ENCODE peak calls at places on chromosomes 1 and 21, in four cellular contexts. A is right lobe of liver, Q is iPS DF 6.9, H is endothelial cell of umbilical vein. E is an unnamed sample.

GRCh38 chr1:231424950-231425805 is 3.1 kb upstream of the EGLN1 start:
- DNase-seq in A (no peak), Q (no peak), H (peak; percentile 78), E (no peak)

GRCh38 chr1:29100487-29100886 is 23.2 kb downstream of the TMEM200B start:
- DNase-seq in A (no peak), Q (no peak), H (no peak), E (no peak)

GRCh38 chr1:10428956-10429355 is 1.3 kb upstream of the CENPS start:
- DNase-seq in A (no peak), Q (no peak), H (no peak), E (no peak)

GRCh38 chr1:40820911-40821693 is 37.5 kb downstream of the KCNQ4 start:
- DNase-seq in A (no peak), Q (no peak), H (no peak), E (no peak)

GRCh38 chr1:165376041-165376810 is 19.7 kb upstream of the LMX1A start:
- DNase-seq in A (peak; percentile 58), Q (no peak), H (peak; percentile 81), E (no peak)

GRCh38 chr1:214603819-214604252 is 841 bp downstream of the CENPF start:
- DNase-seq in A (no peak), Q (no peak), H (peak; percentile 16), E (no peak)

GRCh38 chr1:12518956-12519707 is 98.9 kb downstream of the DHRS3 start:
- DNase-seq in A (peak; percentile 28), Q (no peak), H (peak; percentile 49), E (no peak)

GRCh38 chr1:193417420-193417819 is 231.0 kb upstream of the B3GALT2 start:
- DNase-seq in A (no peak), Q (no peak), H (no peak), E (no peak)

GRCh38 chr1:29581256-29581655 is 344.9 kb downstream of the PTPRU start:
- DNase-seq in A (no peak), Q (no peak), H (no peak), E (no peak)

GRCh38 chr21:17612023-17612564 is 607 bp downstream of the BTG3 start:
- DNase-seq in A (peak; percentile 50), Q (no peak), H (no peak), E (peak; percentile 58)

GRCh38 chr1:95384570-95384969 is 150.6 kb downstream of the RWDD3 start:
- DNase-seq in A (no peak), Q (no peak), H (peak; percentile 9), E (no peak)

GRCh38 chr1:67853704-67854103 is 20.4 kb upstream of the GNG12 start:
- DNase-seq in A (peak; percentile 61), Q (peak; percentile 95), H (peak; percentile 89), E (no peak)

GRCh38 chr1:245085508-245086095 is 69.2 kb upstream of the KIF26B start:
- DNase-seq in A (no peak), Q (no peak), H (no peak), E (no peak)

GRCh38 chr1:5341471-5341870 is 650.8 kb downstream of the NPHP4 start:
- DNase-seq in A (no peak), Q (no peak), H (no peak), E (no peak)

GRCh38 chr1:83026745-83027144 is 972.2 kb downstream of the TTLL7 start:
- DNase-seq in A (no peak), Q (no peak), H (no peak), E (no peak)

GRCh38 chr1:181113061-181113695 is 24.7 kb downstream of the IER5 start:
- DNase-seq in A (no peak), Q (no peak), H (no peak), E (peak; percentile 82)

GRCh38 chr1:197985340-197985739 is 68.2 kb downstream of the LHX9 start:
- DNase-seq in A (no peak), Q (no peak), H (no peak), E (no peak)

GRCh38 chr1:227174136-227174535 is 144.2 kb downstream of the CDC42BPA start:
- DNase-seq in A (no peak), Q (no peak), H (no peak), E (no peak)

GRCh38 chr1:228697209-228698016 is 37.9 kb upstream of the RHOU start:
- DNase-seq in A (peak; percentile 89), Q (no peak), H (no peak), E (no peak)

GRCh38 chr1:202968895-202969295 is 1.8 kb upstream of the CYB5R1 start:
- DNase-seq in A (peak; percentile 60), Q (no peak), H (peak; percentile 62), E (no peak)

GRCh38 chr1:237851209-237851845 is 39.4 kb downstream of the ZP4 start:
- DNase-seq in A (peak; percentile 55), Q (peak; percentile 45), H (no peak), E (no peak)

GRCh38 chr1:186082235-186082937 is 292.7 kb downstream of the TPR start:
- DNase-seq in A (peak; percentile 85), Q (no peak), H (peak; percentile 52), E (peak; percentile 56)

GRCh38 chr1:202056644-202057334 is 46.4 kb downstream of the ELF3 start:
- DNase-seq in A (peak; percentile 84), Q (no peak), H (no peak), E (peak; percentile 91)

GRCh38 chr1:9338354-9339250 is 45.9 kb downstream of the SPSB1 start:
- DNase-seq in A (no peak), Q (no peak), H (peak; percentile 57), E (no peak)

GRCh38 chr21:24649691-24650090 is 957.6 kb downstream of the MRPL39 start:
- DNase-seq in A (no peak), Q (no peak), H (no peak), E (no peak)

GRCh38 chr1:243819438-243819839 is 30.6 kb downstream of the AKT3 start:
- DNase-seq in A (no peak), Q (no peak), H (no peak), E (no peak)

GRCh38 chr1:41192456-41193188 is 49.5 kb downstream of the SCMH1 start:
- DNase-seq in A (no peak), Q (no peak), H (no peak), E (no peak)

GRCh38 chr1:219993554-219994433 is 52.5 kb downstream of the EPRS1 start:
- DNase-seq in A (no peak), Q (no peak), H (no peak), E (no peak)
- H3K4me1 ChIP-seq in A (peaks cover 20% of the 10 kb centered on the region), Q (no peaks in the 10 kb centered on the region), H (no peaks in the 10 kb centered on the region), E (no peaks in the 10 kb centered on the region)

GRCh38 chr1:17569200-17570139 is 30.0 kb downstream of the ARHGEF10L start:
- DNase-seq in A (peak; percentile 78), Q (no peak), H (no peak), E (no peak)
- H3K4me3 ChIP-seq in A (no peak overlapping the region), Q (no peak overlapping the region), H (no peak overlapping the region), E (no peak overlapping the region)

DNA sequence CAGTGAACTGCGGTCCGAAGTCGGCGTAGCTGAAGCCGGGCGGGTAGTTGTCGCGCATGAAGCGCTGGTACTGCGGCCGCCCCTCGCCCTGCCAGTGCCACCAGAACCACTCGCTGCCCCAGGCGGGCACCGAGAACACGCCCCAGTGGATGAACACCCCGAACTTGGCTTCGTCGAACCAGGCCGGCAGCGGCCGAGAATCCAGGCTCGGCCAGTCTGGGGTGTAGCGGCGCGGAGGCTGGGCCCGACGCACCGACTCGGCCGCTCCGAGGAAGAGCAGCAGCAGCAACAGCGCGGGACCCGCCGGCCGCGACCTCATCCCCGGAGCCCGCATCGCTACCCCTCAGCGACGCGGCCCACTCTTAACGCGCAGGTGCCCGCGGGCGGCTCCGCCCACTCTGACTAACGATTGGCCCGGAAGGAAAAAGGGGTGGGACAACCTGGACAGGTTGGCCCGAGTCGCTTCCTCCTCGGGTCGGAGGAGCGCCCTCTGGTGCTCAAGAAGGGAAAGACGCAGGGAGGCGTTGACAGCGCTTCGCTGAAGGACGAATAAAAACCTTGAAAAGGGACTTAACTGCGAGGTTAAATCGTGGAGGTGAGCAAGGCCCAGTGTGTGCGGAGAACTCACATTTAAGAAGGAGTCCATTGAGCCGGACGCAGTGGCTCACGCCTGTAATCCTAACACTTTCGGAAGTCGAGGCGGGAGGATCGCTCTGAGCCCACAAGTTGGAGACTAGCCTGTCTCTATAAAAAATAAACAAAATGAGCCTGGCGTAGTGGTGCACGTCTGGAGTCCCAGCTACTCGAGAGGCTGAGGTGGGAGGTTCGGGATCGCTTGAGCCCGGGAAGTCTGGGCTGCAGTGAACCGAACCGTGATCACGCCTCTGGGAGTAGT is at the start of gene FUCA1:
- DNase-seq in A (peak; percentile 96), Q (peak; percentile 94), H (peak; percentile 90), E (peak; percentile 86)
- H3K27ac ChIP-seq in A (peak within 1 kb of the TSS; percentile 55), Q (no peak within 1 kb of the TSS), H (no peak within 1 kb of the TSS), E (peak within 1 kb of the TSS; percentile 83)

DNA sequence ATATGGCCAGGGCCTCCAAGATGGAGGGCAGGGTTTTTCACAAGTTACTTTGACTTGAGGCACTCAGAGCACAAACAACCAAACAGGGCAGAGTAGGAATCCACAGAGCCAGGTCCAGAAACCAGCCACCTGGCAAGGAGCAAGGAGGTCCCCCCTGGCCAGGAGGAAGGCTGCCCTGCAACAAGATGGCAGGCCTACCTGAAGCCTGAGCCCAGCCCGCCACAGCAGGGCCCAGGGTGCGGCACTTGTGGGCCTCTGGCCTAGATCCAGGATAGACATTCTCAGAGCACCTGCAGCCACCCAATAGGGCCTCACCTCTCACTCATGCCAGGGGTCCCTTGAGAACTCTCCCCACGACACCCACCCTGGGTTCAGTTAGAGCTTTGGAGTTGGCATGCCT is 11.5 kb downstream of the SH3BGRL3 start:
- DNase-seq in A (no peak), Q (no peak), H (no peak), E (no peak)
- H3K4me1 ChIP-seq in A (no peaks in the 10 kb centered on the region), Q (peaks cover 9% of the 10 kb centered on the region), H (no peaks in the 10 kb centered on the region), E (no peaks in the 10 kb centered on the region)

DNA sequence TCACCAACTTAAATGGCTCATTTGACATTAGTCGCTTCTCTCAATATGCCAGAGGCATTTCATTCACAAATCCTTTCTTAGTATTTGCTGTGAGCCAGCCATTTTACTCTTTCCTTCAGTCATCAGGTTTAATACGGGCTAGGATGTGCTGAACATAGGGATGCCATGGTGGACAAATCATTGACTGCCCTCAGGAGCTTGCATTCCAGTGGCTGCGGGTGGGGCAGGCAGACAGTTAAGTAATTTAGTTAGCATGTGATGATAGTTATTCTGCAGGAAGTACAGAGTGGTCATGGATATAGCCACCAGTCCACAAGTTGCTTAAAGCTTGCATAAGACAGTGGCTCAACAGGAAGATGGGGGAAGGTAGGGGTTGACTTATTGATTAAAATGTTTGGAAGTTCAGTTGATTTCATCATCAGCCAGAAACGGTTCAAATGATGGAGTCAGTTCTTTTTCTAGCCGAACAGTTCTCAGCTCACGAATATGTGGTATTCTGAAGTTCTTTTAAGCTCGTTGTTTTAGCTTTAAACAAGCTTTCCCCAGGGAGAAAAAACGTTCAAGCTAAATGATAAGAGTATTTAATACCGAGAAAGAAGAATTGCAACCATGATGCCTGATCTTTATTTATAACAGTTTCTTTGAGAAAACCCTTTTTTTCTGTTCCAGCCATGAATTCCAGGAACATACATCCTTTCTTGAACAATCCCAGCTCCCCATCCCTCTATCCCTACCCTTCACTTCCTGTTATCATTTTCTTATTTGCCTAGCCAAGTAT is 1.4 kb downstream of the SLC22A15 start:
- DNase-seq in A (no peak), Q (no peak), H (no peak), E (peak; percentile 81)
- H3K4me3 ChIP-seq in A (no peak overlapping the region), Q (no peak overlapping the region), H (no peak overlapping the region), E (peak overlapping the region; percentile 65)

E was measured in RWPE2.